ENCODE peak calls at places on chromosomes 11 and 22, in six cellular contexts. C is foreskin fibroblast; F is tibial artery; K is prostate gland; J is activated CD8-positive, alpha-beta T cell treated with anti-CD3 and anti-CD28 coated beads for 36 hours; L is SK-N-SH. A is an unnamed sample.

GRCh38 chr11:94519478-94520084 is 7.3 kb downstream of the C11orf97 start:
- DNase-seq in C (peak), F (no peak), K (no peak), J (peak), L (peak), A (peak)

GRCh38 chr11:1777737-1778136 is 14.0 kb upstream of the CTSD start:
- DNase-seq in C (no peak), F (no peak), K (no peak), J (no peak), L (no peak), A (no peak)

GRCh38 chr11:122747358-122747757 is 90.9 kb upstream of the CRTAM start:
- DNase-seq in C (peak), F (no peak), K (no peak), J (no peak), L (no peak), A (no peak)

GRCh38 chr22:44712156-44712555 is 10.2 kb downstream of the PRR5 start:
- DNase-seq in C (peak), F (no peak), K (no peak), J (no peak), L (no peak), A (no peak)

GRCh38 chr11:71548120-71548519 is at the start of gene KRTAP5-9:
- DNase-seq in C (no peak), F (no peak), K (no peak), J (no peak), L (no peak), A (no peak)

GRCh38 chr22:50716291-50717024 is 21.5 kb upstream of the ACR start:
- DNase-seq in C (no peak), F (no peak), K (no peak), J (no peak), L (no peak), A (no peak)

GRCh38 chr11:42536961-42537360 is 774.8 kb upstream of the API5 start:
- DNase-seq in C (no peak), F (no peak), K (no peak), J (no peak), L (no peak), A (no peak)

GRCh38 chr11:45423036-45423435 is 136.9 kb upstream of the SYT13 start:
- DNase-seq in C (no peak), F (peak), K (no peak), J (no peak), L (no peak), A (no peak)

GRCh38 chr11:11738370-11738769 is 103.4 kb upstream of the USP47 start:
- DNase-seq in C (no peak), F (no peak), K (no peak), J (no peak), L (no peak), A (no peak)

GRCh38 chr22:21564411-21564810 is 3.1 kb upstream of the UBE2L3 start:
- DNase-seq in C (no peak), F (no peak), K (no peak), J (no peak), L (no peak), A (no peak)

GRCh38 chr11:44993971-44994705 is 43.5 kb upstream of the TP53I11 start:
- DNase-seq in C (no peak), F (no peak), K (no peak), J (no peak), L (no peak), A (no peak)

GRCh38 chr11:120985718-120986569 is 38.0 kb upstream of the TBCEL start:
- DNase-seq in C (peak), F (no peak), K (peak), J (peak), L (peak), A (peak)

GRCh38 chr11:30143098-30143705 is 87.6 kb upstream of the FSHB start:
- DNase-seq in C (peak), F (no peak), K (no peak), J (no peak), L (peak), A (peak)

GRCh38 chr11:19316434-19316833 is 75.7 kb upstream of the E2F8 start:
- DNase-seq in C (no peak), F (peak), K (peak), J (no peak), L (no peak), A (no peak)

GRCh38 chr22:44818727-44819126 is 66.4 kb downstream of the ARHGAP8 start:
- DNase-seq in C (no peak), F (no peak), K (no peak), J (no peak), L (no peak), A (no peak)

GRCh38 chr22:36191106-36191836 is 10.3 kb downstream of the APOL4 start:
- DNase-seq in C (peak), F (peak), K (no peak), J (no peak), L (no peak), A (no peak)

GRCh38 chr22:22578702-22579424 is 19.8 kb upstream of the PRAME start:
- DNase-seq in C (peak), F (no peak), K (no peak), J (no peak), L (no peak), A (no peak)

GRCh38 chr22:19769393-19769715 is 8.8 kb downstream of the TBX1 start:
- DNase-seq in C (no peak), F (no peak), K (no peak), J (no peak), L (no peak), A (no peak)

GRCh38 chr22:45210577-45211431 is 29.9 kb downstream of the KIAA0930 start:
- DNase-seq in C (peak), F (no peak), K (no peak), J (no peak), L (no peak), A (no peak)

GRCh38 chr11:27904358-27905055 is 203.4 kb downstream of the KIF18A start:
- DNase-seq in C (peak), F (no peak), K (no peak), J (no peak), L (no peak), A (no peak)

GRCh38 chr11:88501535-88501934 is 164.0 kb upstream of the CTSC start:
- DNase-seq in C (no peak), F (no peak), K (no peak), J (no peak), L (no peak), A (no peak)

GRCh38 chr11:26851696-26852095 is 129.8 kb upstream of the SLC5A12 start:
- DNase-seq in C (no peak), F (no peak), K (no peak), J (no peak), L (no peak), A (no peak)

GRCh38 chr11:36702330-36703054 is 104.5 kb upstream of the RAG2 start:
- DNase-seq in C (peak), F (no peak), K (peak), J (peak), L (peak), A (peak)

GRCh38 chr11:73818838-73819237 is 31.2 kb downstream of the MRPL48 start:
- DNase-seq in C (peak), F (no peak), K (no peak), J (no peak), L (peak), A (no peak)

GRCh38 chr11:36431429-36432092 is 78.5 kb downstream of the TRAF6 start:
- DNase-seq in C (peak), F (no peak), K (no peak), J (peak), L (no peak), A (no peak)

GRCh38 chr22:27144345-27144744 is 487.0 kb downstream of the MIAT start:
- DNase-seq in C (no peak), F (no peak), K (no peak), J (no peak), L (no peak), A (no peak)

GRCh38 chr22:22835242-22835641 is 52.4 kb upstream of the IGLL5 start:
- DNase-seq in C (no peak), F (no peak), K (no peak), J (no peak), L (no peak), A (no peak)

GRCh38 chr11:58994171-58994570 is 54.9 kb downstream of the GLYATL1 start:
- DNase-seq in C (no peak), F (no peak), K (no peak), J (no peak), L (no peak), A (no peak)

GRCh38 chr11:34405079-34405858 is 33.5 kb upstream of the CAT start:
- DNase-seq in C (peak), F (no peak), K (no peak), J (peak), L (no peak), A (no peak)

GRCh38 chr11:117725048-117725734 is 71.8 kb downstream of the DSCAML1 start:
- DNase-seq in C (no peak), F (peak), K (no peak), J (no peak), L (peak), A (no peak)

GRCh38 chr11:35237860-35238715 is 99.1 kb downstream of the CD44 start:
- DNase-seq in C (peak), F (no peak), K (no peak), J (peak), L (peak), A (peak)

GRCh38 chr11:61429346-61429690 is 457 bp downstream of the CPSF7 start:
- DNase-seq in C (peak), F (no peak), K (no peak), J (peak), L (peak), A (peak)

GRCh38 chr11:83865636-83866461 is 579.7 kb upstream of the CCDC90B start:
- DNase-seq in C (no peak), F (no peak), K (no peak), J (no peak), L (no peak), A (no peak)

GRCh38 chr22:17501679-17502285 is 61.5 kb upstream of the SLC25A18 start:
- DNase-seq in C (peak), F (no peak), K (peak), J (peak), L (peak), A (peak)

GRCh38 chr11:975824-976223 is 50.2 kb downstream of the AP2A2 start:
- DNase-seq in C (peak), F (no peak), K (no peak), J (peak), L (peak), A (no peak)

GRCh38 chr11:118645066-118645715 is 34.3 kb downstream of the TREH start:
- DNase-seq in C (no peak), F (no peak), K (no peak), J (no peak), L (no peak), A (no peak)

GRCh38 chr11:76835928-76836612 is 24.6 kb upstream of the ACER3 start:
- DNase-seq in C (peak), F (no peak), K (peak), J (no peak), L (no peak), A (no peak)

GRCh38 chr11:69280994-69281393 is 13.0 kb upstream of the MYEOV start:
- DNase-seq in C (peak), F (no peak), K (no peak), J (no peak), L (no peak), A (no peak)

GRCh38 chr11:102385053-102385976 is 38.3 kb downstream of the BIRC2 start:
- DNase-seq in C (no peak), F (no peak), K (no peak), J (no peak), L (no peak), A (no peak)

GRCh38 chr11:133058501-133058900 is 473.8 kb downstream of the OPCML start:
- DNase-seq in C (no peak), F (no peak), K (no peak), J (no peak), L (no peak), A (no peak)
- TF ChIP-seq CTCF in C (no peak), F (no peak), K (no peak), J (no peak), L (no peak), A (no peak)

GRCh38 chr11:130144129-130144528 is 15.5 kb upstream of the ST14 start:
- DNase-seq in C (no peak), F (no peak), K (no peak), J (no peak), L (no peak), A (no peak)
- TF ChIP-seq CTCF in C (no peak), F (no peak), K (no peak), J (no peak), L (no peak), A (no peak)

GRCh38 chr11:75079546-75079945 is 17.1 kb downstream of the OR2AT4 start:
- DNase-seq in C (no peak), F (no peak), K (no peak), J (no peak), L (no peak), A (no peak)
- TF ChIP-seq CTCF in C (no peak), F (no peak), K (no peak), J (no peak), L (no peak), A (no peak)

GRCh38 chr11:133966924-133967598 is 10.3 kb upstream of the IGSF9B start:
- DNase-seq in C (no peak), F (no peak), K (no peak), J (peak), L (peak), A (peak)
- TF ChIP-seq CTCF in C (peak), F (peak), K (no peak), J (peak), L (no peak), A (peak)

GRCh38 chr11:57339305-57339704 is 1.2 kb downstream of the P2RX3 start:
- DNase-seq in C (no peak), F (no peak), K (no peak), J (no peak), L (no peak), A (no peak)

GRCh38 chr11:57341250-57341808 is 3.2 kb downstream of the P2RX3 start:
- DNase-seq in C (no peak), F (no peak), K (no peak), J (peak), L (no peak), A (no peak)

GRCh38 chr11:57342702-57343101 is 4.5 kb downstream of the P2RX3 start:
- DNase-seq in C (no peak), F (no peak), K (no peak), J (no peak), L (no peak), A (no peak)

GRCh38 chr11:57338152-57338551 is at the start of gene P2RX3:
- DNase-seq in C (no peak), F (no peak), K (no peak), J (no peak), L (no peak), A (no peak)

GRCh38 chr11:57340228-57340627 is 2.1 kb downstream of the P2RX3 start:
- DNase-seq in C (peak), F (no peak), K (no peak), J (peak), L (peak), A (no peak)
- TF ChIP-seq CTCF in C (no peak), F (no peak), K (no peak), J (no peak), L (peak), A (no peak)

GRCh38 chr11:64246874-64247728 is at the start of gene PPP1R14B:
- DNase-seq in C (peak), F (peak), K (peak), J (peak), L (peak), A (peak)
- TF ChIP-seq CTCF in C (no peak), F (no peak), K (peak), J (no peak), L (no peak), A (no peak)

GRCh38 chr22:40511604-40512003 is 124.9 kb downstream of the MRTFA start:
- DNase-seq in C (no peak), F (no peak), K (no peak), J (no peak), L (no peak), A (no peak)
- TF ChIP-seq CTCF in C (no peak), F (no peak), K (no peak), J (no peak), L (no peak), A (no peak)

GRCh38 chr11:67583319-67584204 is at the start of gene GSTP1:
- DNase-seq in C (peak), F (peak), K (peak), J (peak), L (peak), A (peak)
- TF ChIP-seq CTCF in C (peak), F (peak), K (peak), J (peak), L (peak), A (peak)